ENCODE peak calls at places on chromosome 12, in four cellular contexts. L is tibial artery, I is cardiac fibroblast, S is mesothelial cell of epicardium. Q is an unnamed sample.

GRCh38 chr12:24901975-24902461 is 46.9 kb downstream of the BCAT1 start:
- DNase-seq in L (no peak), S (no peak), I (no peak), Q (no peak)

GRCh38 chr12:13094349-13094748 is 9.1 kb downstream of the GSG1 start:
- DNase-seq in L (no peak), S (no peak), I (peak; percentile 60), Q (no peak)

GRCh38 chr12:47938093-47938492 is 25.3 kb upstream of the TMEM106C start:
- DNase-seq in S (no peak), I (no peak), L (no peak), Q (no peak)

GRCh38 chr12:78584695-78585094 is 279.9 kb upstream of the SYT1 start:
- DNase-seq in S (no peak), I (peak; percentile 6), L (no peak), Q (no peak)

GRCh38 chr12:64621257-64621942 is 11.1 kb downstream of the RASSF3 start:
- DNase-seq in L (no peak), S (no peak), I (peak; percentile 46), Q (no peak)

GRCh38 chr12:125015680-125016310 is 22.4 kb downstream of the BRI3BP start:
- DNase-seq in S (no peak), I (no peak), L (no peak), Q (no peak)

GRCh38 chr12:27177716-27178115 is 66.4 kb upstream of the STK38L start:
- DNase-seq in I (peak; percentile 46), S (no peak), L (no peak), Q (no peak)

GRCh38 chr12:57744194-57744776 is 554 bp upstream of the TSPAN31 start:
- DNase-seq in L (peak; percentile 66), I (peak; percentile 87), S (no peak), Q (no peak)

GRCh38 chr12:19015285-19015684 is 114.2 kb upstream of the PLEKHA5 start:
- DNase-seq in I (no peak), S (no peak), L (no peak), Q (no peak)

GRCh38 chr12:24138041-24138440 is 188.6 kb upstream of the SOX5 start:
- DNase-seq in L (no peak), I (no peak), S (no peak), Q (no peak)

DNA sequence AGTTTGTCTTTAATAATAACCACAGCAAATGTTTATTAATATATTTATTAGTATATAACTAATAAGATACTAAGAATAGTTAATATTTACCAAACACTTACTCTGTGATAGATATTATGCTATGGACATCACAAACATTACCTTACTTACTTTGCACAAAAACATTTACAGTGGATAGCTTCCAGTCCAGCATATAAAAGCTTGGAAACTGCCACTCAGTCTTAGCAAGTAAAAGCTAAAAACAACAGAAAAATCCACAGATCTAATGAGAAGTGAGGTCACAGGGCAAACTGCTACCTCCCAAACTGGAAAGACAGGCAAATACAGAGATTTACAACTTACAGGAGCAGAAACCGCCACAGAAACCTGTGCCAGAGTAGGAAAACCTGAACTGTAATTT is 99.8 kb downstream of the METTL25 start:
- DNase-seq in S (no peak), L (no peak), I (no peak), Q (no peak)
- TF ChIP-seq CTCF in S (no peak), L (no peak), I (no peak), Q (no peak)

GRCh38 chr12:85923767-85924331 is 49.8 kb downstream of the NTS start:
- DNase-seq in S (no peak), I (peak; percentile 54), L (no peak), Q (no peak)
- TF ChIP-seq CTCF in S (peak; percentile 93), I (peak; percentile 61), L (peak; percentile 55), Q (peak; percentile 89)

DNA sequence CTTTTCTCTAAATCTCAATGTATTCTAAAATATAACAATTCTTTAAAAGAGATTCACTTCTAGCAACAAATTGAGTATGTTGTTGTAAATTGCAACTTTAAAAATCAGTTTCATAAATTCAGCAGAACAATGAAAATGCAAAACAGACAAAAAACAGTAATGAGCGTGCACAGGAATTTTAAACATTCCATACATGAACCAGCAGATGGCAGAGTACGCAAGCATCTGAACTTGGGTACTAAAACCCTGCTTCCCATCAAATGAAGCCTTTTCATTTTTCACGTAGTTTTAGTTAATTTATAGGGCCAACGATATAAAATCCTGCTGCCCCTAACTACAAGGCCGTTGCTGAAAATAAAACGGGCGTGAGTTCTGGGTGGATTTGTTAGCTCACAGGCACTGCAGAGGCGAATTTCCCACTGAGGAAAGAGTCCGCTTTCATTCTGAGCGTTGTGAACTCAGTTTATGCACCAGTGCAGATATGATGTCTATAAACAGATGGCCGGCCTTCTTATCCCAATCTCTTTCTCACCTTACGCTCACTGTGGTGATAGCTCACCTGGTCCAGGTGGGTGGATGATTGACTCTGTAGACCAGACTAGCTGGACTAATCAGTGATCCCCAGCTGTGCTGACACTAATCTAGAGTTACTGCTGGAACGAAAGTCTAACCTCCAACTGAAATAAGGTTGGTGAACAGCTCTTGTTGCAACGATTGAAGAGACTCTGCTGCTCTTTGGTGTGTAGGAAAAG is 89.1 kb downstream of the PDZRN4 start:
- DNase-seq in S (no peak), L (no peak), I (peak; percentile 66), Q (no peak)
- TF ChIP-seq CTCF in S (peak; percentile 77), L (peak; percentile 64), I (peak; percentile 55), Q (peak; percentile 91)

DNA sequence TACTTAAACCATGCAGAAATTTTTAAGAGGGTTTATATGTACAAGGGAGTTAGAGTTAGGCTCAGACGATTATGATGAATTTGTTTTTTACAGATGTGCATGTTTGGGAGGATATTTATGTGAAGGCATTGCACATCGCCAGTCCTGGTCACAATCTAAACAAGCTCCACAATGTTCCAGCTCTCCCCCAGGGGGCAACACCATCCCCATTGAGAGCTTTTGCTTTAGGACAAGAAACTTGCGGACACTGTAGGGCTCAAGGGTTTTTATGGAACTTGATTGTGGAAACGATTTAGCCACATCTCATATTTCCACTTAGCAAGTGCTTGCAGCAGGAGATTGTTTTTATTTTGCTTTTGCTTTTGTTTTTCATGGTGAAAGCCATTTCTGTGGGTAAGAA is 276.8 kb upstream of the SRRM4 start:
- DNase-seq in S (no peak), I (no peak), L (no peak), Q (no peak)
- TF ChIP-seq CTCF in S (no peak), I (no peak), L (no peak), Q (no peak)

DNA sequence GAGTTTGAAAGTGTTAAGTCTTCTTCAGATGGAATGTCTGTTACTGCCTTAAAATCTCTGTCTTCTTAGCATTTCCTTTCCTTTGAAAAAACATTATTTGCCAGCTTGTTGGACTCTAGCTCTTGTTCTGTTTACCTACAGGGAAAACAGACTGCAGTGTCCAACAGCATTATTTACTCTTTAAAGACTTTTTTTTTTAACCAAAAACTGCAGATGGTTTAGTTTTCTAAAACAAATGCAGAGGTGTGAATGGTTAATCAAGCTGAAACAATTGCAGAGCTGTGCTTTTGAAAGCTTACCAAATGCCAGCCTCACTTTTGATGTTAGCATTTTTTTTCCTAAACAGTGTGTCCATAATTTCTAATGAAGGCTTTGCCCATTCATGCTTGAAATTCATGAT is 323.3 kb downstream of the TMEM117 start:
- DNase-seq in L (no peak), S (no peak), I (no peak), Q (no peak)
- TF ChIP-seq CTCF in L (no peak), S (no peak), I (no peak), Q (no peak)

GRCh38 chr12:85310456-85311076 is 30.5 kb downstream of the ALX1 start:
- DNase-seq in I (peak; percentile 35), L (no peak), S (no peak), Q (no peak)
- TF ChIP-seq CTCF in I (peak; percentile 5), L (no peak), S (peak; percentile 76), Q (peak; percentile 76)

GRCh38 chr12:122880668-122881067 is 15.3 kb downstream of the VPS37B start:
- DNase-seq in I (peak; percentile 76), L (no peak), S (no peak), Q (no peak)
- TF ChIP-seq CTCF in I (peak; percentile 67), L (peak; percentile 28), S (no peak), Q (peak; percentile 69)

DNA sequence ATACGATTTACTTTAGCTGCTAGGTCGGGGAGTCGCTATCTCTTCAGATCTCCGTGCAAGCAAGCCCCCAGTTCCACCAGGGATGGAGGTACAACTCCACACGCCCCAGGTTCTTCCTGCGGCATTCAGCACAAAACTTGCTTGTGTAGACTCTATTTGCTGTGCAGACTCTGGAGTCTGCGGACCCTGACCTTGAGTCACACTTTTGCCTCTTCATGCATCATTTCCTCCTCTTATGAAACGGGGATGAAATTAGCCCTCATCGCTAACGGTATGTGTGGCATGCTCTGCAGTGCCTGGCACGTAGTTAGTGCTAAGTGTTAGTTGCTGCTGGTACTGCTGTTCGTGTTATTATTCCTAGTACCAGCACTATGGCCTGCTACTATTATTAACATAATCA is 84.4 kb downstream of the TMEM132D start:
- DNase-seq in I (no peak), L (no peak), S (no peak), Q (no peak)
- TF ChIP-seq CTCF in I (no peak), L (no peak), S (no peak), Q (no peak)

Q was measured in type B pancreatic cell.